ENCODE peak calls at places on chromosomes 6 and 20, in five cellular contexts. F is AG09309, Z is fibroblast of lung, K is activated T-cell treated with anti-CD3 and anti-CD28 coated beads for 1 hour, P is cerebellar cortex. X is an unnamed sample.

GRCh38 chr6:170087946-170088348 is 202.9 kb downstream of the DLL1 start:
- DNase-seq in Z (no peak), F (no peak), P (no peak), K (peak; percentile 34), X (no peak)

GRCh38 chr20:19688031-19688806 is 69.8 kb upstream of the RIN2 start:
- DNase-seq in Z (peak; percentile 89), P (peak; percentile 16), K (no peak), F (peak; percentile 89), X (peak; percentile 53)

GRCh38 chr6:161245363-161245762 is 28.5 kb downstream of the AGPAT4 start:
- DNase-seq in Z (no peak), F (no peak), K (no peak), P (no peak), X (no peak)

GRCh38 chr20:15342987-15343639 is 1005.7 kb upstream of the FLRT3 start:
- DNase-seq in K (no peak), P (no peak), Z (peak; percentile 1), F (no peak), X (no peak)

GRCh38 chr6:128118401-128118800 is 217.5 kb upstream of the THEMIS start:
- DNase-seq in Z (peak; percentile 86), P (no peak), F (peak; percentile 74), K (no peak), X (peak; percentile 60)

GRCh38 chr20:19880256-19881079 is 122.4 kb downstream of the RIN2 start:
- DNase-seq in P (no peak), F (peak; percentile 72), K (no peak), Z (peak; percentile 84), X (no peak)

GRCh38 chr20:12036142-12036541 is 118.4 kb downstream of the BTBD3 start:
- DNase-seq in P (no peak), Z (no peak), F (no peak), K (no peak), X (no peak)

GRCh38 chr6:82129814-82130213 is 117.7 kb downstream of the IBTK start:
- DNase-seq in K (no peak), P (no peak), F (no peak), Z (no peak), X (no peak)

GRCh38 chr20:61737346-61737745 is 328.3 kb downstream of the TAF4 start:
- DNase-seq in K (no peak), Z (no peak), F (no peak), P (no peak), X (no peak)

GRCh38 chr6:83183082-83183828 is 9.8 kb downstream of the PGM3 start:
- DNase-seq in K (no peak), P (no peak), Z (peak; percentile 97), F (peak; percentile 95), X (peak; percentile 89)

GRCh38 chr6:116779569-116780164 is 14.1 kb upstream of the FAM162B start:
- DNase-seq in Z (peak; percentile 21), P (peak; percentile 24), F (peak; percentile 7), K (no peak), X (no peak)

GRCh38 chr6:136403166-136403980 is 113.7 kb upstream of the BCLAF1 start:
- DNase-seq in P (no peak), F (peak; percentile 90), K (no peak), Z (peak; percentile 97), X (peak; percentile 94)

GRCh38 chr6:81696505-81696904 is 56.0 kb downstream of the TENT5A start:
- DNase-seq in F (no peak), K (no peak), Z (peak; percentile 51), P (no peak), X (no peak)